ENCODE peak calls at places on chromosomes 3 and 15, in four cellular contexts. E is fibroblast of lung; O is effector memory CD4-positive, alpha-beta T cell; T is H1. Q is an unnamed sample.

GRCh38 chr15:97087337-97087736 is 756.8 kb downstream of the NR2F2 start:
- DNase-seq in E (peak; percentile 9), O (no peak), T (no peak), Q (no peak)

GRCh38 chr3:129942296-129942695 is 32.2 kb upstream of the TRH start:
- DNase-seq in E (peak; percentile 55), O (no peak), T (peak; percentile 91), Q (peak; percentile 72)

GRCh38 chr15:56869573-56869972 is 48.9 kb upstream of the TCF12 start:
- DNase-seq in T (peak; percentile 61), E (peak; percentile 34), O (no peak), Q (no peak)

GRCh38 chr3:138468886-138469285 is 34.5 kb downstream of the ESYT3 start:
- DNase-seq in T (peak; percentile 29), E (no peak), O (no peak), Q (no peak)

GRCh38 chr3:158751316-158751715 is 19.1 kb upstream of the RARRES1 start:
- DNase-seq in T (no peak), E (no peak), O (no peak), Q (no peak)

GRCh38 chr3:21062724-21063436 is 688.1 kb downstream of the ZNF385D start:
- DNase-seq in O (no peak), E (peak; percentile 67), T (no peak), Q (no peak)

GRCh38 chr15:42760759-42761158 is 23.8 kb upstream of the CDAN1 start:
- DNase-seq in E (no peak), T (no peak), O (no peak), Q (no peak)

GRCh38 chr15:39075311-39075710 is 505.6 kb upstream of the THBS1 start:
- DNase-seq in T (no peak), O (no peak), E (no peak), Q (no peak)

GRCh38 chr15:92943581-92943980 is 43.5 kb downstream of the CHD2 start:
- DNase-seq in O (no peak), T (no peak), E (no peak), Q (no peak)

GRCh38 chr15:92942706-92943105 is 42.6 kb downstream of the CHD2 start:
- DNase-seq in O (no peak), T (no peak), E (no peak), Q (no peak)

GRCh38 chr15:92947071-92947730 is 47.1 kb downstream of the CHD2 start:
- DNase-seq in O (no peak), T (no peak), E (no peak), Q (no peak)

GRCh38 chr15:92941668-92942067 is 41.5 kb downstream of the CHD2 start:
- DNase-seq in O (no peak), T (no peak), E (no peak), Q (no peak)

DNA sequence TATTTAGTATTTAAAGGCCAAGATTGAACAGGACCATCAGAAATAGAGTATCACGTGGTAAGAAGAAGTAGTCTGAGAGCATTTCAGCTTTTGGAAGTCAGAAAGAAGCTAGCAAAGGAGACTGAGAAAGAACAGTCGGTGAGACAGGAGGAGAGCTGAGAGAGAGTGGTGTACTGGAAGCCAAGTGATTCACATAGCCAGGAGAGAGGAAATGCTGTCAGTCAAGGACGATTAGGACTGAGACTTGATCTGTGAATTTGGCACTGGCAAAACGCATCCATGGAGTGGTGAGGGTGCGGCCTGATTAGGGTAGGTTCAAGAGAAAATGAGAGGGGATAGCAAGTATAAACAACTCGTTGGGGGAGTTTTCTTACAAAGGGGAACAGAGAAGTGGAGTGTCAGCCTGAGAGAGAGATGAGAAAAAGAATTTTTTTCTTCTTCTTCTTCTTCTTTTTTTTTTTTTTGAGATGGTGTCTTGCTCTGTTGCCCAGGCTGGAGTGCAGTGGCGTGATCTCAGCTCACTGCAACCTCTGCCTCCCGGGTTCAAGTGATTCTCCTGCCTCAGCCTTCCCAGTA is 44.9 kb downstream of the CHD2 start:
- DNase-seq in O (no peak), E (no peak), T (no peak), Q (no peak)
- H3K9me3 ChIP-seq in O (peaks cover 25% of the 10 kb centered on the region), E (peaks cover 3% of the 10 kb centered on the region), T (no peaks in the 10 kb centered on the region), Q (peaks cover 19% of the 10 kb centered on the region)

GRCh38 chr15:54776410-54776809 is 420.3 kb downstream of the RSL24D1 start:
- DNase-seq in E (no peak), T (no peak), O (no peak), Q (no peak)
- H3K9me3 ChIP-seq in E (no peaks in the 10 kb centered on the region), T (peaks cover 35% of the 10 kb centered on the region), O (no peaks in the 10 kb centered on the region), Q (no peaks in the 10 kb centered on the region)

GRCh38 chr15:20358066-20358780 is 183.4 kb downstream of the GOLGA6L6 start:
- DNase-seq in T (no peak), O (no peak), E (no peak), Q (peak; percentile 77)
- H3K9me3 ChIP-seq in T (peaks cover 61% of the 10 kb centered on the region), O (no peaks in the 10 kb centered on the region), E (peaks cover 9% of the 10 kb centered on the region), Q (no peaks in the 10 kb centered on the region)

DNA sequence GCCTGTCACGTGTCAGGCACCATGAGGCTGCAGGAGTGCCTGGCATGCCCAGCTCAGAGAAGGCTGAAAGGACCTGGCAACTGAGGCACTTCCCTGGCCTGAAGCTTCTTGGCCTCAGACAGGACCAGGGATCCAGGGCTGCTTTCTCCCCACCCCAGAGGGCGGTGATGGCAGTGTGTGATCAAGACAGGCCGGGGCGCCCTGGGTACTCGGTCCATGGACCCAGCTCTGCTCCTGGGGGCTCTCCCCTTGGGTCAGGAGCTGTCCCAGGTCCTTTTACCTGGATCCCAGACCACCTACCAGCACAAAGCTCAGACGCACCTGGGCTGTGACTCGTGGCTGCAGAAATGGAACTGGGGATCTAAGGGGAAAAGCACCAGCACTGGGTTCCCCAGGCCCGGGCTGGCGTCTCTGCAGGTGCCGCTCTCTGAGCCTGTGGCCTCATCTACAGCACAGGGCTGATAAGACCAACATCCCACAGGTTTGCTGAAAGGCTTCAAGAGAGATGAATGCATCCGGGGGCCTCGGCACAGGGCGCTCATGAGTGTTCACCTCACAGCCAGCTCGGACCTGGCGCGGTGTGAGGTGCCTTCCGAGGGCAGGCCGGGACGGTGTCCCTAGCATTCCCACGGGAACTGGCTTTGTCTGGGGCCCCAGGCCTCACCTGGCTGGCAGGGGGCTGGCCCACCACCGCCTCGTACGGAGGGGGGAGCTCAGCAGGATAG is 133.8 kb downstream of the NSMCE3 start:
- DNase-seq in E (no peak), O (no peak), T (no peak), Q (peak; percentile 52)
- H3K9me3 ChIP-seq in E (no peaks in the 10 kb centered on the region), O (no peaks in the 10 kb centered on the region), T (no peaks in the 10 kb centered on the region), Q (no peaks in the 10 kb centered on the region)

DNA sequence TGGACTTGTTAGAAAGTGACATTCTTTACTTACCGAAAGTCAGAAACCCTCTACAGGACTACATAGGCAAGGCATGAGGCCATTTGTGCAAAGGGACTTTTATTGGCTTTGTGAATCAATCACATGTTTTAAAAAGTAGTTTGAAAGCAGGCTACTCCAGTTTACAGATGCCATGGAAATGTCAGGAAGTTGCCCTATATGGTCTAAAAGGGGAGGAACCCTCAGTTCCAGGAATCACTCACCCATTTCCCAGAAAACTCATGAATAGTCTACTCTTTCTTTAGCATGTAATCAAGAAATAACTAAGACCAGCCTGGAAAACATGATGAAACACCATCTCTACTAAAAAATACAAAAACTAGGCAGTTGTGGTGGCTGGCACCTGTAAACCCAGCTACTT is 51.0 kb upstream of the MKRN3 start:
- DNase-seq in T (no peak), O (no peak), E (no peak), Q (no peak)
- H3K9me3 ChIP-seq in T (peaks cover 44% of the 10 kb centered on the region), O (no peaks in the 10 kb centered on the region), E (no peaks in the 10 kb centered on the region), Q (no peaks in the 10 kb centered on the region)

GRCh38 chr3:127114337-127115070 is 78.4 kb upstream of the PRR23E start:
- DNase-seq in O (no peak), E (no peak), T (no peak), Q (no peak)
- H3K9me3 ChIP-seq in O (no peaks in the 10 kb centered on the region), E (no peaks in the 10 kb centered on the region), T (peaks cover 11% of the 10 kb centered on the region), Q (peaks cover 14% of the 10 kb centered on the region)

GRCh38 chr15:20361091-20361490 is 180.5 kb downstream of the GOLGA6L6 start:
- DNase-seq in O (no peak), E (no peak), T (no peak), Q (no peak)

GRCh38 chr15:20357139-20358065 is 184.2 kb downstream of the GOLGA6L6 start:
- DNase-seq in O (no peak), T (no peak), E (no peak), Q (peak; percentile 76)

GRCh38 chr15:20356444-20357138 is 185.0 kb downstream of the GOLGA6L6 start:
- DNase-seq in O (peak; percentile 71), E (no peak), T (peak; percentile 90), Q (peak; percentile 79)

GRCh38 chr15:20355256-20355868 is 186.2 kb downstream of the GOLGA6L6 start:
- DNase-seq in T (no peak), O (no peak), E (no peak), Q (peak; percentile 69)

GRCh38 chr15:20358781-20359414 is 182.7 kb downstream of the GOLGA6L6 start:
- DNase-seq in T (no peak), O (no peak), E (no peak), Q (no peak)
- H3K9me3 ChIP-seq in T (peaks cover 60% of the 10 kb centered on the region), O (no peaks in the 10 kb centered on the region), E (peaks cover 7% of the 10 kb centered on the region), Q (no peaks in the 10 kb centered on the region)

Q was measured in upper lobe of right lung.